ENCODE peak calls at places on chromosomes 2 and 18, in seven cellular contexts. B is A549, L is heart left ventricle, Q is adrenal gland, I is astrocyte, O is endothelial cell of umbilical vein, F is GM12878. D is an unnamed sample.

GRCh38 chr18:29594494-29594893 is 1417.6 kb upstream of the CDH2 start:
- DNase-seq in B (no peak), L (no peak), Q (no peak), I (no peak), O (no peak), F (no peak), D (no peak)

GRCh38 chr2:105398522-105399206 is at the start of gene FHL2:
- DNase-seq in B (peak), L (peak), Q (peak), I (peak), O (peak), F (no peak), D (peak)

GRCh38 chr18:63765837-63766236 is 9.4 kb upstream of the SERPINB7 start:
- DNase-seq in B (no peak), L (no peak), Q (no peak), I (no peak), O (no peak), F (no peak), D (no peak)

GRCh38 chr2:268323-268722 is 3.6 kb downstream of the ACP1 start:
- DNase-seq in B (no peak), L (no peak), Q (no peak), I (no peak), O (no peak), F (no peak), D (no peak)

GRCh38 chr18:70385474-70385873 is 96.6 kb downstream of the SOCS6 start:
- DNase-seq in B (no peak), L (no peak), Q (no peak), I (no peak), O (no peak), F (no peak), D (no peak)

GRCh38 chr2:69026026-69026425 is 13.0 kb downstream of the ANTXR1 start:
- DNase-seq in B (peak), L (peak), Q (peak), I (no peak), O (peak), F (peak), D (peak)

GRCh38 chr2:139495851-139496250 is 715.7 kb upstream of the NXPH2 start:
- DNase-seq in B (no peak), L (no peak), Q (no peak), I (no peak), O (no peak), F (no peak), D (no peak)

GRCh38 chr2:12192762-12193161 is 446.3 kb downstream of the LPIN1 start:
- DNase-seq in B (no peak), L (peak), Q (no peak), I (no peak), O (peak), F (no peak), D (no peak)

GRCh38 chr2:47007826-47008225 is 92.2 kb upstream of the MCFD2 start:
- DNase-seq in B (no peak), L (no peak), Q (no peak), I (no peak), O (no peak), F (no peak), D (no peak)
- H3K4me3 ChIP-seq in B (no peak), L (no peak), Q (no peak), I (no peak), O (no peak), F (no peak), D (no peak)

DNA sequence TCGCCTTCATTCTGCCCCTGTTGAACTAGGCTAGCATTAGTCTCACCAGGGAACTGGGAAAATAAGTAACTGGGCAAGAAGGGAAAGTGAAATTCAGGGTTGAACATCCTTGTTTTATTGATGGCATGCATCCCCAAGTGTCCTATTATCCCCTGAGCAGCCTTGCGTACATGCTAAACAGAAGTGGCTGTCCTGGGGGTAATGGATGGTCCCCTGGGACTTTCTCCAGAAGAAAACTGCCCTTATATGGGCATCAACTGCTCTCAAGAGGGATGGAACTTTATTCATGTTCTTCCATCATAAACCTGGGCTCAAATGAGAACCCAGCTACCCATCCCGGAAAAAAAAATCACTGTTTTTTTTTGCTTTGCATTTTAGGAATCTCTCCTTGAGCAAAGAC is 11.9 kb upstream of the SMIM21 start:
- DNase-seq in B (no peak), L (no peak), Q (no peak), I (no peak), O (no peak), F (no peak), D (no peak)
- TF ChIP-seq CTCF in B (no peak), L (no peak), Q (no peak), I (no peak), O (no peak), F (no peak), D (no peak)

GRCh38 chr2:57882895-57883515 is 163.6 kb upstream of the VRK2 start:
- DNase-seq in B (peak), L (no peak), Q (no peak), I (no peak), O (no peak), F (no peak), D (no peak)
- H3K4me3 ChIP-seq in B (peak), L (no peak), Q (no peak), I (no peak), O (no peak), F (peak), D (no peak)

GRCh38 chr2:8255448-8255800 is 426.4 kb upstream of the ID2 start:
- DNase-seq in B (no peak), L (no peak), Q (no peak), I (no peak), O (no peak), F (no peak), D (no peak)
- TF ChIP-seq CTCF in B (no peak), L (no peak), Q (no peak), I (no peak), O (no peak), F (no peak), D (no peak)

D was measured in choroid plexus epithelial cell.